ENCODE peak calls at places on chromosomes 7 and 10, in six cellular contexts. One of them, this sample, is unnamed.

GRCh38 chr10:63157845-63158624 is 24.9 kb downstream of the NRBF2 start:
- DNase-seq in AG09319: peak; percentile 84
- DNase-seq in ascending aorta: no peak
- DNase-seq in mesothelial cell of epicardium: no peak
- DNase-seq in type B pancreatic cell: no peak
- DNase-seq in Peyer's patch: no peak
- DNase-seq in this sample: peak; percentile 96

GRCh38 chr10:95907454-95908253 is at the start of gene CC2D2B:
- DNase-seq in mesothelial cell of epicardium: peak; percentile 69
- DNase-seq in type B pancreatic cell: peak; percentile 86
- DNase-seq in ascending aorta: peak; percentile 91
- DNase-seq in AG09319: peak; percentile 49
- DNase-seq in Peyer's patch: peak; percentile 78
- DNase-seq in this sample: peak; percentile 79

GRCh38 chr10:49744924-49745605 is 17.1 kb downstream of the OGDHL start:
- DNase-seq in AG09319: no peak
- DNase-seq in mesothelial cell of epicardium: no peak
- DNase-seq in Peyer's patch: no peak
- DNase-seq in ascending aorta: no peak
- DNase-seq in type B pancreatic cell: no peak
- DNase-seq in this sample: no peak

GRCh38 chr7:4849390-4849789 is 12.4 kb downstream of the PAPOLB start:
- DNase-seq in type B pancreatic cell: no peak
- DNase-seq in ascending aorta: no peak
- DNase-seq in mesothelial cell of epicardium: no peak
- DNase-seq in AG09319: no peak
- DNase-seq in Peyer's patch: no peak
- DNase-seq in this sample: peak; percentile 35

GRCh38 chr10:86362566-86363183 is 3.9 kb downstream of the GRID1 start:
- DNase-seq in ascending aorta: no peak
- DNase-seq in mesothelial cell of epicardium: no peak
- DNase-seq in AG09319: no peak
- DNase-seq in type B pancreatic cell: no peak
- DNase-seq in Peyer's patch: no peak
- DNase-seq in this sample: no peak

GRCh38 chr10:2760736-2761135 is 306.6 kb upstream of the PFKP start:
- DNase-seq in Peyer's patch: no peak
- DNase-seq in AG09319: no peak
- DNase-seq in type B pancreatic cell: no peak
- DNase-seq in ascending aorta: no peak
- DNase-seq in mesothelial cell of epicardium: no peak
- DNase-seq in this sample: no peak

GRCh38 chr10:3861785-3862184 is 76.8 kb upstream of the KLF6 start:
- DNase-seq in mesothelial cell of epicardium: no peak
- DNase-seq in Peyer's patch: no peak
- DNase-seq in AG09319: no peak
- DNase-seq in type B pancreatic cell: no peak
- DNase-seq in ascending aorta: no peak
- DNase-seq in this sample: no peak

GRCh38 chr7:127844707-127845331 is 186.4 kb downstream of the LRRC4 start:
- DNase-seq in Peyer's patch: no peak
- DNase-seq in AG09319: peak; percentile 14
- DNase-seq in type B pancreatic cell: no peak
- DNase-seq in mesothelial cell of epicardium: no peak
- DNase-seq in ascending aorta: no peak
- DNase-seq in this sample: peak; percentile 56

GRCh38 chr7:139943391-139943790 is 114.3 kb downstream of the TBXAS1 start:
- DNase-seq in mesothelial cell of epicardium: no peak
- DNase-seq in Peyer's patch: no peak
- DNase-seq in AG09319: no peak
- DNase-seq in ascending aorta: no peak
- DNase-seq in type B pancreatic cell: no peak
- DNase-seq in this sample: no peak

GRCh38 chr10:49194212-49194920 is 6.2 kb upstream of the TMEM273 start:
- DNase-seq in mesothelial cell of epicardium: no peak
- DNase-seq in Peyer's patch: no peak
- DNase-seq in ascending aorta: no peak
- DNase-seq in AG09319: no peak
- DNase-seq in type B pancreatic cell: no peak
- DNase-seq in this sample: no peak

GRCh38 chr10:18151491-18151890 is 11.3 kb downstream of the CACNB2 start:
- DNase-seq in Peyer's patch: no peak
- DNase-seq in mesothelial cell of epicardium: no peak
- DNase-seq in ascending aorta: no peak
- DNase-seq in type B pancreatic cell: no peak
- DNase-seq in AG09319: no peak
- DNase-seq in this sample: no peak

GRCh38 chr10:122875843-122876492 is 3.4 kb downstream of the FAM24B start:
- DNase-seq in Peyer's patch: no peak
- DNase-seq in type B pancreatic cell: no peak
- DNase-seq in ascending aorta: no peak
- DNase-seq in AG09319: no peak
- DNase-seq in mesothelial cell of epicardium: no peak
- DNase-seq in this sample: no peak

GRCh38 chr10:113305871-113306270 is 247.0 kb upstream of the HABP2 start:
- DNase-seq in mesothelial cell of epicardium: no peak
- DNase-seq in ascending aorta: no peak
- DNase-seq in Peyer's patch: no peak
- DNase-seq in AG09319: no peak
- DNase-seq in type B pancreatic cell: no peak
- DNase-seq in this sample: peak; percentile 81

GRCh38 chr10:132416566-132417248 is 19.7 kb downstream of the PWWP2B start:
- DNase-seq in ascending aorta: no peak
- DNase-seq in mesothelial cell of epicardium: no peak
- DNase-seq in AG09319: no peak
- DNase-seq in Peyer's patch: no peak
- DNase-seq in type B pancreatic cell: no peak
- DNase-seq in this sample: no peak

GRCh38 chr10:15046626-15047025 is 2.9 kb downstream of the OLAH start:
- DNase-seq in Peyer's patch: no peak
- DNase-seq in AG09319: no peak
- DNase-seq in mesothelial cell of epicardium: no peak
- DNase-seq in ascending aorta: no peak
- DNase-seq in type B pancreatic cell: no peak
- DNase-seq in this sample: peak; percentile 69

GRCh38 chr7:22235134-22235533 is 121.8 kb downstream of the RAPGEF5 start:
- DNase-seq in ascending aorta: no peak
- DNase-seq in Peyer's patch: no peak
- DNase-seq in type B pancreatic cell: no peak
- DNase-seq in mesothelial cell of epicardium: no peak
- DNase-seq in AG09319: no peak
- DNase-seq in this sample: no peak

GRCh38 chr10:8047452-8048280 is 6.8 kb upstream of the GATA3 start:
- DNase-seq in mesothelial cell of epicardium: no peak
- DNase-seq in AG09319: no peak
- DNase-seq in ascending aorta: no peak
- DNase-seq in type B pancreatic cell: no peak
- DNase-seq in Peyer's patch: no peak
- DNase-seq in this sample: no peak
- TF ChIP-seq CTCF in mesothelial cell of epicardium: no peak
- TF ChIP-seq CTCF in AG09319: no peak
- TF ChIP-seq CTCF in ascending aorta: no peak
- TF ChIP-seq CTCF in type B pancreatic cell: no peak
- TF ChIP-seq CTCF in Peyer's patch: no peak
- TF ChIP-seq CTCF in this sample: no peak

GRCh38 chr10:90437452-90437851 is 420.4 kb downstream of the HTR7 start:
- DNase-seq in AG09319: no peak
- DNase-seq in Peyer's patch: no peak
- DNase-seq in mesothelial cell of epicardium: no peak
- DNase-seq in type B pancreatic cell: no peak
- DNase-seq in ascending aorta: no peak
- DNase-seq in this sample: peak; percentile 51
- TF ChIP-seq CTCF in AG09319: no peak
- TF ChIP-seq CTCF in Peyer's patch: no peak
- TF ChIP-seq CTCF in mesothelial cell of epicardium: no peak
- TF ChIP-seq CTCF in type B pancreatic cell: no peak
- TF ChIP-seq CTCF in ascending aorta: peak; percentile 26
- TF ChIP-seq CTCF in this sample: no peak

GRCh38 chr10:13219685-13220670 is 14.2 kb downstream of the UCMA start:
- DNase-seq in ascending aorta: peak; percentile 7
- DNase-seq in Peyer's patch: no peak
- DNase-seq in AG09319: no peak
- DNase-seq in type B pancreatic cell: no peak
- DNase-seq in mesothelial cell of epicardium: no peak
- DNase-seq in this sample: peak; percentile 4
- TF ChIP-seq CTCF in ascending aorta: no peak
- TF ChIP-seq CTCF in Peyer's patch: peak; percentile 22
- TF ChIP-seq CTCF in AG09319: no peak
- TF ChIP-seq CTCF in type B pancreatic cell: peak; percentile 42
- TF ChIP-seq CTCF in mesothelial cell of epicardium: no peak
- TF ChIP-seq CTCF in this sample: no peak

GRCh38 chr10:73997479-73997805 is 474 bp upstream of the VCL start:
- DNase-seq in AG09319: no peak
- DNase-seq in mesothelial cell of epicardium: no peak
- DNase-seq in Peyer's patch: peak; percentile 80
- DNase-seq in type B pancreatic cell: no peak
- DNase-seq in ascending aorta: no peak
- DNase-seq in this sample: no peak
- TF ChIP-seq CTCF in AG09319: no peak
- TF ChIP-seq CTCF in mesothelial cell of epicardium: no peak
- TF ChIP-seq CTCF in Peyer's patch: no peak
- TF ChIP-seq CTCF in type B pancreatic cell: no peak
- TF ChIP-seq CTCF in ascending aorta: no peak
- TF ChIP-seq CTCF in this sample: no peak

DNA sequence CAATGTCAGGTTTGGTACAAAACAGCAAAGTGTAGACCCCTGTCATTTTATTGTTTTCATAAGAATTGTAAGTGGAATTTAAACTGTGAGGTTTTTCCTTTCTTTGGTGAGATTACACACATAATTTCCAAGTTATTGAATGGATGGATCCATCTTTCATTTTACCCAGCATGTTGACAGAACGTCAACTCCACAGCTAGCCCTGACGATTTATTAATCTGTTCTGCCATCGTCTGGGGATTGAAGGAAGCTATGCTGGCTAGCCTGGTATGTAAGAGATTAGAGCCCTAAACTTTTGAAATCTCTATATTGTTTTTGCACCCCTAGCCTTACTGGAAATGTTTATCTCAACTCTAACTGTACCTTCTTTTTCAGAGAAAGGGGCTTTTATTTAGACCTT is 8.6 kb downstream of the WNT16 start:
- DNase-seq in type B pancreatic cell: no peak
- DNase-seq in mesothelial cell of epicardium: no peak
- DNase-seq in AG09319: no peak
- DNase-seq in Peyer's patch: no peak
- DNase-seq in ascending aorta: no peak
- DNase-seq in this sample: peak; percentile 23
- TF ChIP-seq CTCF in type B pancreatic cell: no peak
- TF ChIP-seq CTCF in mesothelial cell of epicardium: no peak
- TF ChIP-seq CTCF in AG09319: peak; percentile 32
- TF ChIP-seq CTCF in Peyer's patch: no peak
- TF ChIP-seq CTCF in ascending aorta: no peak
- TF ChIP-seq CTCF in this sample: no peak

DNA sequence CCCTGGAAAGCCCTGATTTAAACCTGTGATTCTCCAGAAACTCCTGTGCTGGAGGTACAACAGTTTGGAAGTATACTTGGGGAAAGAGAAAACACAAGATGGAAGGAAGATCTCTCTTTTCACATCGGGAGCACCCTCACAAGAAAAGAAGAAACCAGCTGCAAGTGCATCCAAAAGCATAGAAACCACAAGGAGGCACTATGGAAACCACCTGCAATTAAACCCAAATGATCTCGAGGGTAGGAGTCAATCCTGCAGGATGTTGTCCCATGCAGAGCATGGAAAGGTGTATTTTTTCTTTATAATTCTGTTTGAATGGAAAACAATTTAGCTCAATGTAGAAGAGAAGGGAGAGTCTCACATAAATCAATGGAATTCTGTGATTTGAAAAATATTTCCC is 210.5 kb downstream of the TWIST1 start:
- DNase-seq in mesothelial cell of epicardium: no peak
- DNase-seq in Peyer's patch: no peak
- DNase-seq in AG09319: no peak
- DNase-seq in ascending aorta: no peak
- DNase-seq in type B pancreatic cell: no peak
- DNase-seq in this sample: no peak
- TF ChIP-seq CTCF in mesothelial cell of epicardium: no peak
- TF ChIP-seq CTCF in Peyer's patch: no peak
- TF ChIP-seq CTCF in AG09319: no peak
- TF ChIP-seq CTCF in ascending aorta: no peak
- TF ChIP-seq CTCF in type B pancreatic cell: no peak
- TF ChIP-seq CTCF in this sample: no peak

GRCh38 chr7:108660465-108660864 is 90.8 kb downstream of the DNAJB9 start:
- DNase-seq in Peyer's patch: no peak
- DNase-seq in mesothelial cell of epicardium: no peak
- DNase-seq in ascending aorta: no peak
- DNase-seq in type B pancreatic cell: no peak
- DNase-seq in AG09319: no peak
- DNase-seq in this sample: peak; percentile 9
- TF ChIP-seq CTCF in Peyer's patch: no peak
- TF ChIP-seq CTCF in mesothelial cell of epicardium: peak; percentile 34
- TF ChIP-seq CTCF in ascending aorta: no peak
- TF ChIP-seq CTCF in type B pancreatic cell: peak; percentile 71
- TF ChIP-seq CTCF in AG09319: no peak
- TF ChIP-seq CTCF in this sample: peak; percentile 30

DNA sequence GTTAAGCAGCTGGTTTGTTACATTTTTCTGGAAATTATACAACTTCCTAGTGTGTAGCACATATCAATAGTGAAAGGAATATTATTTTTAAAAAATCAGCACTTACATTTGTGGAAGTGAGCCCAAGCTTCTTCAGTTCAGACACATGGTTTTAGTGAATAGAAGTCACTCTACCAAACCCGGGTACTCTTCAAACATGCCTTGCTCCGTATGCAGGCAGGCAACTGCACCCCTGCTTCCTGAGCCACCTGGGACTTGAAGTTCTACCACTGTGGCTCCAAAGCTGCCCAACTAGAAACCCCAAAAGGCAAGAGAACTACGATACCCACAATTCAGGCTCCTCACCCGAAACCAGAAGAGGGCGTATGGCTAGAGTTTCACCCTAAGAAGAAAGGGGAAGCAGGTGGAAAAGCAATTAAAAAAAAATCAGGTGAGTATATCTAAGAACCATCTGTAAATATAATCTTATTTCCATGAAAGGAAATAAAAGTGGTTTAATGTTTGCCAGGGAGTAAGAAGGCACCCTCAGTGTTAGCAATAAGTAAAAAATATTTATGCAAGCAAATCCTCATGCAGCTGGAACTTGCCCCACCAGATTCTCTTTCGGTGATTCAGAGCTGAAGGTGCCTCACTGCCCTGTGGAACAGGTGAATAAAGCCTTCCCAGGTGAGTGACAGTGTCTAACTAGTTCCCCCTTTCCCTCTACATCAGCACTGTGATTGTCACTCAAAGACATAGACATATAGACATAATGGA is at the start of gene MACC1:
- DNase-seq in type B pancreatic cell: no peak
- DNase-seq in Peyer's patch: peak; percentile 81
- DNase-seq in AG09319: no peak
- DNase-seq in mesothelial cell of epicardium: no peak
- DNase-seq in ascending aorta: no peak
- DNase-seq in this sample: no peak
- TF ChIP-seq CTCF in type B pancreatic cell: no peak
- TF ChIP-seq CTCF in Peyer's patch: peak; percentile 70
- TF ChIP-seq CTCF in AG09319: no peak
- TF ChIP-seq CTCF in mesothelial cell of epicardium: no peak
- TF ChIP-seq CTCF in ascending aorta: no peak
- TF ChIP-seq CTCF in this sample: no peak

This sample was measured in fibroblast of the aortic adventitia.